ENCODE peak calls at places on chromosomes 3 and 15, in six cellular contexts. One of them, this sample, is unnamed.

GRCh38 chr3:63151893-63152292 is 126.2 kb upstream of the SYNPR start:
- DNase-seq in sigmoid colon: no peak
- DNase-seq in tibial artery: no peak
- DNase-seq in GM23338: no peak
- DNase-seq in body of pancreas: no peak
- DNase-seq in endodermal cell: no peak
- DNase-seq in this sample: no peak

GRCh38 chr3:359672-360071 is 163.1 kb downstream of the CHL1 start:
- DNase-seq in GM23338: no peak
- DNase-seq in endodermal cell: no peak
- DNase-seq in body of pancreas: no peak
- DNase-seq in tibial artery: no peak
- DNase-seq in sigmoid colon: no peak
- DNase-seq in this sample: no peak

GRCh38 chr3:118501152-118501551 is 533.5 kb downstream of the IGSF11 start:
- DNase-seq in endodermal cell: peak
- DNase-seq in tibial artery: no peak
- DNase-seq in sigmoid colon: peak
- DNase-seq in body of pancreas: peak
- DNase-seq in GM23338: peak
- DNase-seq in this sample: peak

GRCh38 chr3:129289201-129289921 is 10.7 kb downstream of the HMCES start:
- DNase-seq in tibial artery: no peak
- DNase-seq in sigmoid colon: no peak
- DNase-seq in GM23338: no peak
- DNase-seq in body of pancreas: no peak
- DNase-seq in endodermal cell: no peak
- DNase-seq in this sample: no peak

GRCh38 chr15:92416557-92416956 is 22.9 kb downstream of the ST8SIA2 start:
- DNase-seq in sigmoid colon: no peak
- DNase-seq in endodermal cell: no peak
- DNase-seq in body of pancreas: no peak
- DNase-seq in tibial artery: no peak
- DNase-seq in GM23338: no peak
- DNase-seq in this sample: no peak

GRCh38 chr3:107235923-107236315 is 141.3 kb upstream of the CCDC54 start:
- DNase-seq in endodermal cell: peak
- DNase-seq in tibial artery: no peak
- DNase-seq in sigmoid colon: peak
- DNase-seq in body of pancreas: peak
- DNase-seq in GM23338: peak
- DNase-seq in this sample: no peak

GRCh38 chr15:76904461-76905012 is 603 bp downstream of the SCAPER start:
- DNase-seq in body of pancreas: peak
- DNase-seq in sigmoid colon: peak
- DNase-seq in endodermal cell: peak
- DNase-seq in GM23338: peak
- DNase-seq in tibial artery: no peak
- DNase-seq in this sample: peak

GRCh38 chr15:89457086-89457485 is 39.3 kb downstream of the RHCG start:
- DNase-seq in GM23338: peak
- DNase-seq in endodermal cell: peak
- DNase-seq in sigmoid colon: no peak
- DNase-seq in tibial artery: no peak
- DNase-seq in body of pancreas: no peak
- DNase-seq in this sample: no peak

GRCh38 chr3:66423791-66424190 is 77.0 kb downstream of the LRIG1 start:
- DNase-seq in tibial artery: no peak
- DNase-seq in GM23338: no peak
- DNase-seq in body of pancreas: no peak
- DNase-seq in sigmoid colon: peak
- DNase-seq in endodermal cell: no peak
- DNase-seq in this sample: no peak

GRCh38 chr3:147940400-147940799 is 531.2 kb downstream of the ZIC1 start:
- DNase-seq in endodermal cell: no peak
- DNase-seq in GM23338: no peak
- DNase-seq in body of pancreas: no peak
- DNase-seq in tibial artery: no peak
- DNase-seq in sigmoid colon: no peak
- DNase-seq in this sample: no peak

GRCh38 chr3:114569186-114569585 is 275.4 kb downstream of the TIGIT start:
- DNase-seq in GM23338: no peak
- DNase-seq in endodermal cell: no peak
- DNase-seq in sigmoid colon: no peak
- DNase-seq in tibial artery: no peak
- DNase-seq in body of pancreas: no peak
- DNase-seq in this sample: no peak

GRCh38 chr15:85004551-85004950 is 22.9 kb downstream of the PDE8A start:
- DNase-seq in GM23338: no peak
- DNase-seq in tibial artery: no peak
- DNase-seq in endodermal cell: no peak
- DNase-seq in body of pancreas: no peak
- DNase-seq in sigmoid colon: no peak
- DNase-seq in this sample: no peak

DNA sequence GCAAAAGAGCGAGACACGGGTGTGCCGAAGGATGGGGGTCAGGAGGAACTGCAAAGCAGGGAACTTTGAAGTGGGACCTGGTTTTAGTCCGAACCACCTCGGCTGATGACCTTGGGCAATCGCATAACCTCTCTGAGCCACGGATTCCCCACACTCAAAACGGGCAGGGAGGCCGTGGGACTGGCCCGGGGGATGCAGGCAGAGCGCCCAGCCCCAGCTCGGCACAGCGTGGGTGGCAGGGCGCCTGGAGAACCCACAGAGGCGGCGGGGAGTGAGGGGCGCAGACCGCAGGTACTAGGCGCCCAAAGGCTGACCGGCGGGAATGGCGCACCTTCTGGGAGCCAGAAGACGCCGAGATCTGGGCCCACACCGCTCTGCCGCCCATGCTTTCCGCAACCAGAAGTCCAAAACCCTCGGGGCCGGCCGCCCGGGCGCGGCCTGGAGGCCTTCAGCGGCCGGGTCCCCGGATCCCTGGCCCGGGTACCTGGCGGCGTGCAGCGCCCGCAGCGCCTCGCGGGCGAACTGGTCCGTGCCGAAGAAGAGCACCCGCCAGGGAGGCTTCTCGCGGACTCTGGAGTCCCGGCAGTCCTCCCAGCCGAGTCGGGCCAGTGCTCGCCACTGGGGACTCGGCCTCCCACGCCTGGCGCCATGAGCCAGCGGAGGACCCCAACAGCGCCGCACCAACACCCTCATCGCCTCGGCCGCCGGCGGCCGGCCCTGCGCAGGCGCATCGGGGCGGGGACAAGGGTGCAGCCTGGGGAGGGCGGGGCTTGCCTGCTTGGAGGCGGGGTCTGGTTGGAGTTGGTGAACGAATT is at the start of gene MTFMT:
- DNase-seq in sigmoid colon: peak
- DNase-seq in body of pancreas: peak
- DNase-seq in GM23338: peak
- DNase-seq in endodermal cell: peak
- DNase-seq in tibial artery: peak
- DNase-seq in this sample: peak
- TF ChIP-seq CTCF in sigmoid colon: no peak
- TF ChIP-seq CTCF in body of pancreas: no peak
- TF ChIP-seq CTCF in GM23338: no peak
- TF ChIP-seq CTCF in endodermal cell: peak
- TF ChIP-seq CTCF in tibial artery: no peak
- TF ChIP-seq CTCF in this sample: no peak

GRCh38 chr3:52535411-52536111 is 844 bp upstream of the UQCC5 start:
- DNase-seq in endodermal cell: no peak
- DNase-seq in tibial artery: no peak
- DNase-seq in body of pancreas: no peak
- DNase-seq in GM23338: no peak
- DNase-seq in sigmoid colon: no peak
- DNase-seq in this sample: peak
- H3K4me3 ChIP-seq in endodermal cell: no peak
- H3K4me3 ChIP-seq in tibial artery: peak
- H3K4me3 ChIP-seq in body of pancreas: no peak
- H3K4me3 ChIP-seq in GM23338: peak
- H3K4me3 ChIP-seq in sigmoid colon: peak
- H3K4me3 ChIP-seq in this sample: peak

GRCh38 chr3:73480187-73480672 is 144.5 kb downstream of the PDZRN3 start:
- DNase-seq in endodermal cell: no peak
- DNase-seq in sigmoid colon: no peak
- DNase-seq in GM23338: no peak
- DNase-seq in tibial artery: no peak
- DNase-seq in body of pancreas: peak
- DNase-seq in this sample: no peak

GRCh38 chr3:73484656-73485248 is 140.0 kb downstream of the PDZRN3 start:
- DNase-seq in body of pancreas: no peak
- DNase-seq in GM23338: peak
- DNase-seq in sigmoid colon: no peak
- DNase-seq in tibial artery: no peak
- DNase-seq in endodermal cell: peak
- DNase-seq in this sample: no peak

GRCh38 chr3:73481888-73482287 is 142.9 kb downstream of the PDZRN3 start:
- DNase-seq in tibial artery: no peak
- DNase-seq in body of pancreas: no peak
- DNase-seq in GM23338: no peak
- DNase-seq in sigmoid colon: no peak
- DNase-seq in endodermal cell: no peak
- DNase-seq in this sample: no peak

GRCh38 chr3:73490453-73491311 is 134.1 kb downstream of the PDZRN3 start:
- DNase-seq in body of pancreas: peak
- DNase-seq in GM23338: peak
- DNase-seq in sigmoid colon: no peak
- DNase-seq in endodermal cell: peak
- DNase-seq in tibial artery: no peak
- DNase-seq in this sample: no peak

GRCh38 chr3:73485877-73486311 is 138.8 kb downstream of the PDZRN3 start:
- DNase-seq in tibial artery: no peak
- DNase-seq in GM23338: no peak
- DNase-seq in endodermal cell: no peak
- DNase-seq in sigmoid colon: no peak
- DNase-seq in body of pancreas: no peak
- DNase-seq in this sample: no peak
- H3K27ac ChIP-seq in tibial artery: no peak
- H3K27ac ChIP-seq in GM23338: no peak
- H3K27ac ChIP-seq in endodermal cell: no peak
- H3K27ac ChIP-seq in sigmoid colon: no peak
- H3K27ac ChIP-seq in body of pancreas: no peak
- H3K27ac ChIP-seq in this sample: no peak

GRCh38 chr3:14216257-14217048 is 37.8 kb downstream of the LSM3 start:
- DNase-seq in sigmoid colon: no peak
- DNase-seq in GM23338: peak
- DNase-seq in tibial artery: no peak
- DNase-seq in body of pancreas: no peak
- DNase-seq in endodermal cell: peak
- DNase-seq in this sample: peak
- TF ChIP-seq CTCF in sigmoid colon: no peak
- TF ChIP-seq CTCF in GM23338: peak
- TF ChIP-seq CTCF in tibial artery: no peak
- TF ChIP-seq CTCF in body of pancreas: peak
- TF ChIP-seq CTCF in endodermal cell: peak
- TF ChIP-seq CTCF in this sample: peak

DNA sequence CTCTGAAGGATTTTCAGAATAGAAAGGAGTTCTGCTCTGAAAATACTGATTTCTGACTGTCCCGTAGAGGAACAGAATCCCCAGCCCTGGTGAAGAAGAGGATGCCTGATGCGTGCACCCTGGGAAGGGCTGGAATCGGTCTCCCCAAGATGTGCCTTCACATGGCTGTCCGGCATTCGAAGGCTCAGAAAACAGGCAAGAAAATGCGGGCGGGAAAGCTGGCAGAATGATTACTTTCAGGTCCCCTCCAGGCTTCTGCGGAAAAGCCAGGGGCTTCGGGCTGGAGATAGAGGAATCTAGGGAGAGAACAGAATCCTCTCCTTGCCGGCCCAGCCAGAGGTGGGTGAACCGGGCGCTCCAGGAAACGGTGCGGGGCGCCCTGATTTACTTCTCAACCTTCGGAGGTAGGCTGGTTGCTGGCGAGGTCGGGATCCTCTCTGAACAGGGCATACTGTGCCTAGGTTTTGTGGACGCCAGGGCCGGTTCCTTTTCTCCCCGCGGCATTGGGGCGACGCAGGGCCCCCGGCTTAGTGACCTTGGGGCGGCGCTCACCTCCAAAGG is 2.5 kb downstream of the FOXL2NB start:
- DNase-seq in sigmoid colon: no peak
- DNase-seq in tibial artery: no peak
- DNase-seq in body of pancreas: no peak
- DNase-seq in endodermal cell: peak
- DNase-seq in GM23338: no peak
- DNase-seq in this sample: no peak
- H3K4me3 ChIP-seq in sigmoid colon: peak
- H3K4me3 ChIP-seq in tibial artery: peak
- H3K4me3 ChIP-seq in body of pancreas: no peak
- H3K4me3 ChIP-seq in endodermal cell: peak
- H3K4me3 ChIP-seq in GM23338: peak
- H3K4me3 ChIP-seq in this sample: peak

GRCh38 chr15:23564798-23565394 is 578 bp upstream of the MKRN3 start:
- DNase-seq in endodermal cell: no peak
- DNase-seq in sigmoid colon: no peak
- DNase-seq in body of pancreas: no peak
- DNase-seq in GM23338: no peak
- DNase-seq in tibial artery: no peak
- DNase-seq in this sample: no peak

GRCh38 chr15:23565395-23566069 is at the start of gene MKRN3:
- DNase-seq in tibial artery: no peak
- DNase-seq in sigmoid colon: no peak
- DNase-seq in endodermal cell: no peak
- DNase-seq in body of pancreas: no peak
- DNase-seq in GM23338: no peak
- DNase-seq in this sample: peak

GRCh38 chr15:23566070-23567050 is 886 bp downstream of the MKRN3 start:
- DNase-seq in endodermal cell: no peak
- DNase-seq in GM23338: no peak
- DNase-seq in tibial artery: no peak
- DNase-seq in body of pancreas: no peak
- DNase-seq in sigmoid colon: no peak
- DNase-seq in this sample: peak

DNA sequence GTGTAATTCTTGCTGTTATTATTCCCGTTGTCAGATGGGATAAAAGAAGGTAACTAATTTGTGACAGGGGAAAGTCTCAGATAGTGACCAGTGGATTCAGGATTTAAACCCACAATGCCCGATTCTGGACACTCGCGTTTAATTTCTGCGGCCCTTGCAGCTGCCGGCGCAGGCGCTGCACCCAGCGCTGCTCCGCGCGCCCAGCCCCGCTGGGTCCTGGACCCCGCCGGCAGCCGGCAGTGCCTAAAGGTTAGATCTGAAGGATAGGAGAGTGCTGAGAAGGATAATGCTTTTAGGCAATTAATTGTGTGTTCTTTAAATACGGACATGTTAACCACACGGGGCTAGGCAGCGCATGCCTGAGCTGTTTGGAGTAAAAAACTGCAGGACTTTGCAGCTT is 3.6 kb upstream of the MKRN3 start:
- DNase-seq in tibial artery: no peak
- DNase-seq in endodermal cell: no peak
- DNase-seq in sigmoid colon: no peak
- DNase-seq in GM23338: no peak
- DNase-seq in body of pancreas: no peak
- DNase-seq in this sample: no peak
- H3K27ac ChIP-seq in tibial artery: no peak
- H3K27ac ChIP-seq in endodermal cell: no peak
- H3K27ac ChIP-seq in sigmoid colon: no peak
- H3K27ac ChIP-seq in GM23338: no peak
- H3K27ac ChIP-seq in body of pancreas: no peak
- H3K27ac ChIP-seq in this sample: no peak

This sample was measured in dorsolateral prefrontal cortex.